ENCODE peak calls at places on chromosomes 4 and X, in seven cellular contexts. M is HFFc6, S is upper lobe of left lung, L is heart left ventricle, N is A549, E is progenitor cell of endocrine pancreas, G is AG04450. Y is an unnamed sample.

GRCh38 chr4:129092636-129093172 is 635 bp downstream of the SCLT1 start:
- DNase-seq in N (no peak), S (no peak), L (no peak), E (no peak), G (no peak), M (no peak), Y (no peak)

GRCh38 chr4:70518269-70518668 is at the start of gene AMTN:
- DNase-seq in E (no peak), S (no peak), M (no peak), N (no peak), L (no peak), G (no peak), Y (no peak)

GRCh38 chrX:93875621-93876282 is 201.7 kb downstream of the FAM133A start:
- DNase-seq in G (no peak), S (no peak), N (no peak), M (no peak), L (no peak), E (no peak), Y (no peak)

GRCh38 chrX:136450050-136450830 is 37.5 kb upstream of the BRS3 start:
- DNase-seq in L (no peak), M (no peak), G (peak; percentile 6), S (no peak), N (peak; percentile 17), E (no peak), Y (no peak)

GRCh38 chr4:99574530-99575314 is at the start of gene MTTP:
- DNase-seq in M (no peak), S (no peak), G (no peak), L (no peak), N (no peak), E (no peak), Y (no peak)

GRCh38 chr4:81360722-81361121 is 111.0 kb downstream of the RASGEF1B start:
- DNase-seq in L (no peak), N (no peak), M (no peak), G (no peak), E (no peak), S (no peak), Y (no peak)

GRCh38 chrX:110116581-110116980 is 113.7 kb downstream of the TMEM164 start:
- DNase-seq in M (no peak), E (no peak), S (no peak), G (no peak), N (no peak), L (no peak), Y (no peak)

GRCh38 chr4:8067274-8067936 is 91.2 kb downstream of the ABLIM2 start:
- DNase-seq in N (no peak), G (no peak), E (no peak), L (no peak), S (no peak), M (no peak), Y (no peak)

GRCh38 chr4:177287298-177287697 is 22.4 kb upstream of the NEIL3 start:
- DNase-seq in N (no peak), E (no peak), M (no peak), L (no peak), S (no peak), G (no peak), Y (no peak)

GRCh38 chr4:136713140-136713539 is 819.2 kb downstream of the PCDH18 start:
- DNase-seq in N (no peak), L (no peak), S (no peak), E (no peak), M (no peak), G (peak; percentile 24), Y (no peak)
- TF ChIP-seq CTCF in N (no peak), L (peak; percentile 20), S (no peak), E (no peak), M (no peak), G (peak; percentile 47), Y (peak; percentile 26)

GRCh38 chrX:106751407-106751806 is 24.9 kb downstream of the RNF128 start:
- DNase-seq in N (no peak), L (no peak), S (no peak), G (no peak), M (no peak), E (no peak), Y (no peak)

GRCh38 chrX:106748377-106748776 is 21.9 kb downstream of the RNF128 start:
- DNase-seq in L (no peak), E (no peak), S (no peak), G (no peak), M (no peak), N (no peak), Y (no peak)

DNA sequence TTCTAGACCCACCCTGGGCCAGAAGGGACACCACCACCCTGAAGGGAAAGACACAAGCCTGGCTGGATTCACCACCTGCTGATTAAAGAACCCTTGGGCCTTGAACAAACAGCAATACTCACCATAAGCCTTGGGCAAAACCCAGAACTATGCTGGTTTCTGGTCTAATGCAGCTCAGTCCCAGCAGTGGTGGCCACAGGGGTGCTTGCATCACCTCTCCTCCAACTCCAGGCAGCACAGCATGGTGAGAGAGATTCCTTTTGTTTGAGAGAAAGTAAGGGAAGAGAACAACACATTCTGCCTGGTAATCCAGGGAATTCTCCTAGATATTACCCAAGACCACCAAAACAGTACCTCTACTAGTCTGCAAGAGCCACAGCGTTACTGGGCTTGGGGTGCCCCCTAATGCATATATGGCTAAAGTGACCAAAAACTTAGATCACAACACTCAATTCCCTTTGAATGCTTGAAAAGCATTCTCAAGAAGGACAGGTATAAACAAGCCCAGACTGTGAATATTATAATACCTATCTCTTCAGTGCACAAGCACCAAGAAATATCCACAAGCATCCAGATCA is 25.7 kb downstream of the RNF128 start:
- DNase-seq in N (peak; percentile 4), M (no peak), E (no peak), L (no peak), S (no peak), G (no peak), Y (no peak)
- TF ChIP-seq CTCF in N (peak; percentile 32), M (peak; percentile 42), E (peak; percentile 19), L (no peak), S (no peak), G (peak; percentile 51), Y (peak; percentile 24)

GRCh38 chr4:104352211-104352610 is 142.5 kb downstream of the CXXC4 start:
- DNase-seq in N (peak; percentile 5), G (no peak), L (no peak), E (no peak), S (no peak), M (no peak), Y (no peak)
- TF ChIP-seq CTCF in N (no peak), G (no peak), L (no peak), E (no peak), S (no peak), M (no peak), Y (no peak)

DNA sequence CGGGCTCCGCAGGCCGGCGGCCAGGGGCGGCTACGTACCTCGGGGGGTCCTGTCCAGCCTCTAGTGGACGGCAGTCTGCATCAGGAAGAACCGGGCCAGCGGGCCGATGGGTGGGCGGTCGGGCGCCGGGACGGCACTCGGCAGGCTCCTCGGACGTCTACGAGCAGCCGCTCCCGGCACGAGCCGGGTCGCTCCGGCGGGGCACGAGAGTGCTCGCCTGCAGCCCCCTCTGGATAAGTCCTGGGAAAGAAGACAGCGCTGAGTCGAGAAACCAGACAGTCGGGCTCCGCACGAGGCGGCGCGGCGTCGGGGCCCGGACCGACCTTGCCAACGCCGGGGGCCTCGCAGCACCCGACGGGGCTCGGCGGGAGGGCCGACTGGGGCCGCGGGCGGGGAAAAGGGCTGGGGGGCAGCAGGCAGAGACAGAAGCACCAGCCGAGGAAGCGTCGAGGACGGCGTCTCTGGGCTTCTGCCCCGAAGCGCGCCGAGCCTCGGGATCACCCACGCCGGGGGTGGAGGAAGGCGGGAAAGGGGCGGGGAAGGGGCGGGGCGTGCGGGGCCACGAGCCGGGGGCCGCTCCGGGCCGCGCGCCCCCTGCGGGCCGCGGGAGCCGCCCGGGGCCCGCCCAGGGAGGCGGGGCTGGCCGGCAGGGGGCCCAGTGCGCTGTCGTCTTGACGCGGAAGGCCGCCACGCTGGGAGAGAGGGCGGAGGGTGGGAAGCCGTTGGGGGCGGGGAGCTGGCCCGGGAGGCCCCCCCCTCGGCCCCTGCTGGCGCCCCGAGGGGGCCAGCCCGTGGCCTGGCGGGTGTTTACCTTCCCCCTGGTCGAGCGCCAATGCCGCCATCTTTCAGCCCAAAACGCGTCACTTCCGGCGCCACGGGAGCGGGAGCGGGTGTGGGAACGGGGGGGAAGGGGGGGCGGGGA is 1.9 kb downstream of the KLHL15 start:
- DNase-seq in L (peak; percentile 93), E (peak; percentile 89), N (peak; percentile 93), M (peak; percentile 79), S (peak; percentile 96), G (peak; percentile 84), Y (peak; percentile 85)
- TF ChIP-seq CTCF in L (no peak), E (peak; percentile 43), N (peak; percentile 44), M (peak; percentile 38), S (peak; percentile 38), G (no peak), Y (no peak)

GRCh38 chrX:107485019-107485418 is 35.6 kb downstream of the FRMPD3 start:
- DNase-seq in N (no peak), E (no peak), G (no peak), M (no peak), S (no peak), L (no peak), Y (no peak)
- TF ChIP-seq CTCF in N (no peak), E (no peak), G (no peak), M (no peak), S (no peak), L (no peak), Y (no peak)

DNA sequence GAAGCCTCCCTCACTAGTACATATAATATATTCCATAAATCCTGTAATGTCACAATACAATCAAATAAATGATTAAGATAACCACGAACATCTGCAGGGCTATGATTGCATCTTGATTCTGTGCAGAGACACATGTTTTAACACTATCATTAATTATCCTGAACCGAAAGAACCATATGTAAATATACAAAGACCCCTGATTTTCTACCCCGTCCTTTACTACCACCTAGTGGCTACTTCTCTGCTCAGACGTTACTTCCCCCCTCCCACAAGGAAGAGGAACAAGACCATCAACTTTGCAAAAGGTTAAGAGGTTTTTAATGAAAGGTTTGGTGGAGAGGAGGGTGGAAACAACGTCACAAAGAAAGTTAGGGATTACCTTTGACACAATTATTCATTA is 134.0 kb downstream of the COL4A6 start:
- DNase-seq in N (no peak), M (no peak), E (no peak), S (no peak), G (no peak), L (no peak), Y (no peak)
- TF ChIP-seq CTCF in N (peak; percentile 37), M (peak; percentile 22), E (peak; percentile 61), S (peak; percentile 41), G (peak; percentile 63), L (peak; percentile 41), Y (peak; percentile 29)